ENCODE peak calls at places on chromosomes 4 and X, in four cellular contexts. J is HepG2, B is K562, T is GM12878. I is an unnamed sample.

GRCh38 chr4:24471623-24472510 is 112.5 kb downstream of the DHX15 start:
- DNase-seq in T (no peak), B (no peak), J (no peak), I (peak; percentile 83)

GRCh38 chrX:40646489-40647306 is 663 bp downstream of the CXorf38 start:
- DNase-seq in T (no peak), B (peak; percentile 48), J (no peak), I (no peak)

GRCh38 chr4:169385356-169385755 is 114.6 kb upstream of the SH3RF1 start:
- DNase-seq in J (no peak), T (no peak), B (no peak), I (no peak)

GRCh38 chrX:42673411-42673810 is 104.6 kb downstream of the PPP1R2C start:
- DNase-seq in J (no peak), T (no peak), B (no peak), I (no peak)

GRCh38 chrX:112058255-112058654 is 24.3 kb downstream of the TRPC5 start:
- DNase-seq in B (no peak), T (no peak), J (no peak), I (no peak)

GRCh38 chr4:52751349-52751911 is at the start of gene ERVMER34-1:
- DNase-seq in T (no peak), B (peak; percentile 40), J (no peak), I (peak; percentile 88)

GRCh38 chr4:139841464-139842195 is 176.0 kb downstream of the MGST2 start:
- DNase-seq in J (peak; percentile 98), T (no peak), B (peak; percentile 29), I (no peak)

GRCh38 chr4:113759696-113760093 is 1.8 kb downstream of the CAMK2D start:
- DNase-seq in B (no peak), T (no peak), J (no peak), I (no peak)

GRCh38 chrX:18291006-18291545 is 63.4 kb downstream of the SCML2 start:
- DNase-seq in B (no peak), J (no peak), T (no peak), I (no peak)

DNA sequence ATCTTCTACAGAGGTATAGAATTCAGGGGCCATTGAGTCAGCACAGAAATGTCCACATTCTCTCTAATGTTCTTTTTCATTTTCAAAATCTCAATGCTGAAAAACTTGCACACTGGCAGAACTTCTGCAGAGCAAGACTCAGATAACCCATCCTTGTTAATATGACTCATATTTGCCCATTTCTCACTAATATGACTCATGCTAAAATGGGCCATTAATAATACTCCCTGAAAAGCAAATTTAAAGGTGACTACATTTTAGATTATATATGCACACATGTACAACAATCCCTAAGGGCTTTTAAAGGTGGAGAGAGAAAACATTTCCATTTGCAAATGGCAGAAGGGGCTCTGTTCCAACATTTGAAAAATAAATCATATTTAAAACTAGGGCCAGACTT is 29.8 kb downstream of the TLR2 start:
- DNase-seq in B (no peak), T (no peak), J (no peak), I (no peak)
- TF ChIP-seq BRCA1 in B (no peak), T (no peak), J (no peak), I (no peak)

GRCh38 chr4:39036172-39036571 is 4.0 kb upstream of the TMEM156 start:
- DNase-seq in J (peak; percentile 83), B (no peak), T (no peak), I (no peak)

GRCh38 chr4:39030726-39031125 is 1.5 kb downstream of the TMEM156 start:
- DNase-seq in T (no peak), B (no peak), J (no peak), I (no peak)

GRCh38 chr4:39029752-39030694 is 2.2 kb downstream of the TMEM156 start:
- DNase-seq in J (no peak), B (no peak), T (peak; percentile 40), I (no peak)

GRCh38 chr4:39037491-39037825 is 5.2 kb upstream of the TMEM156 start:
- DNase-seq in J (no peak), T (no peak), B (no peak), I (no peak)

DNA sequence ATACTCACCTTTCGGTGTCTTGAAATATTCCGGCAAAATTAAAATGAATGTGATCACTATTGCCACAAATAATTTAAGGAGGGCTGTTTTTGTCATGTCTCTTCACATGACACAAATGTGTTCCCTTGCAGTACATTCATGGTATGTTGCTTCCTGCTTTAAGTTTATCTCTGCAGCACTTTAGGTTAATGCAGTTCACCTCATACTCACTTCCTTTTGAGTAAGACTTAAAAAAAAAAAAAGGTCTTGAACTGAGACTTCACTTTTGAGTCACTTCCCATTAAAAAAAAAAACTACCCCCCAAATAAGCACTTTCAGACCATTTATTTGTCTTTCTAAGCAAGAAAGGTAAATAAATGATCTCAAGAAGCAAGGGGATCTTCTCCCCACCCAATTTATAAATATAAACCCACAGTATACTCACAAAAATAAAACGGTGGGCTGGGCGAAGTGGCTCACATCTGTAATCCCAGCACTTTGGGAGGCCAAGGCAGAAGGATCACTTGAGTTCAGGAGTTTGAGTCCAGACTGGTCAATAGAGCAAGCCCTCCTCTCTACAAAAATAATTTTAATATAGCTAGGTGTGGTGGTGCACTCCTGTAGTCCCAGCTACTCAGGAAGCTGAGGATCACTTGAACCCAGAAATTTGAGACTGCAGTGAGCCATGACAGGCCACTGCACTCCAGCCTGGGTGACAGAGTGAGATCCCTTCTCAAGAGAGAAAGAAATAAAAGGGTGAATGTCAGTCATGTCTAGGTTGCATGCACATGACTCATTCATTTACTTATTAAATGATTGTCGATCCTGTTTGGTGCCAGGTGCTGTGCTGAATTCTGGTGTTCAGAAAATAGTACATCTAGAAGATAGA is at the start of gene TMEM156:
- DNase-seq in B (peak; percentile 52), T (peak; percentile 82), J (peak; percentile 12), I (no peak)
- H3K9ac ChIP-seq in B (peak within 1 kb of the TSS; percentile 19), T (peak within 1 kb of the TSS; percentile 68), J (no peak within 1 kb of the TSS), I (no peak within 1 kb of the TSS)

DNA sequence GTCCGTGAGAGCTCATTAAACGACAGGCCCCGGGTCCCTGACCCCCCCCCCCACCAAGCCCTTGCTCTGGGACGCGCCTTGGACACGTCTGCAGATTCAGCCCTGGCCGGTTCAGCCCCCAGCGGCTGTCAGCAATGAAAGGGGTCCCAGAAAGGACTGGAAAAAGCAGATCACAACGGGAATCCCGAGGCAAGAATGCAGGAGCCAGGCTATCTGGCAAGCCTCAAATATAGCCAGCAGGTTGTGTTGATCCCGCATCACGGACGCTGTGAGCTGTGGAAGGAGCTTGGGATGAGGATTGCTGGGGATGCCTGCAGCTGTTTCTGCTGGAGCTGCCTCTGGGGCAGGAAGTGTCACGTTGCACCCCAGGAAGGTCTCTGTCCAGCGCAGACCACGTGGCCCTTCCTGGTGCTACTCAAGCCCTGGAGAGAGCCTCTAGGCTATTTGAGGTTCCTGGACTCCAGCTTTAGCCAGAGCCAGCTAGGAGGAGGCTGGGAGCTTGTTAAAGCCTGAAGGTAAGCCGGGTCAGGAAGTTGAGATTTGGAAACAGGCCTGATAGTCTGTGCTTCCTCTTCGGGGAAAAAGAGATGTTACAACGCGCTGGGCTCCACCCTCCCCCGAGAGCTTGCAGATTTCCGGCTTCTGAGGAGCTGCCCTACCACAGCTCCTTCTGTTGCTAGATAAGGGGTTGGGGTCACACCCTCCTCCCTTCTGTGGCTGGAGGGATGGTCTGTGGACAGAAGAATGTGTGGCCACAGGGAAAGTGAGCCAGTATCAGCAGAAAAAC is 19.3 kb upstream of the CSF2RA start:
- DNase-seq in B (no peak), T (peak; percentile 19), J (peak; percentile 13), I (peak; percentile 78)
- H3K4me2 ChIP-seq in B (no peak overlapping the region), T (peak overlapping the region; percentile 87), J (peak overlapping the region; percentile 63), I (peak overlapping the region; percentile 66)

GRCh38 chr4:187544461-187545053 is 451.0 kb upstream of the ZFP42 start:
- DNase-seq in B (no peak), J (no peak), T (no peak), I (no peak)
- TF ChIP-seq BRCA1 in B (no peak), J (no peak), T (no peak), I (no peak)

GRCh38 chrX:37846558-37846933 is 825 bp downstream of the DYNLT3 start:
- DNase-seq in T (no peak), J (no peak), B (no peak), I (no peak)
- H3K9ac ChIP-seq in T (no peak overlapping the region), J (no peak overlapping the region), B (no peak overlapping the region), I (no peak overlapping the region)

DNA sequence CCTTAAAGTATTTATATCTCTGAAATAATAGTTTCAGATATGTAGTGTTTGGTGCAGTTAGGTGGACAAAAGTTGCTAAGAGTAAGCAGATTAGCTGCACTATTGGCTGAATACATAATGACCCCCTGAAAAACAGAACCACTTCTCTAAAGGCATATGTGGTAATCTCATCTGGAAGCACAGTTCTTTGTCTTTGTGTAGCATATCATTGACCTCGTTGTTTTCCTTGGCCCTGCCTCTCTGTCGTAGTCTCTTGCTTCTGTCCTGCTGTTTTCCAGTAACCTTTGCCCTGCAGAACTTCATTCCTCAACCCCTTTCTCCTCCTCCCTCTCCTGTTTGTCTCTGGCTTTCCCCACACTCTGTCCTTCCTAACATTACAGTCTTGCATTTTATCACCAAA is 41.4 kb downstream of the JADE3 start:
- DNase-seq in J (peak; percentile 75), B (no peak), T (no peak), I (no peak)
- H3K4me2 ChIP-seq in J (peak overlapping the region; percentile 58), B (no peak overlapping the region), T (peak overlapping the region; percentile 12), I (peak overlapping the region; percentile 26)

GRCh38 chr4:110306363-110306762 is 107.9 kb upstream of the ELOVL6 start:
- DNase-seq in J (no peak), T (no peak), B (no peak), I (no peak)
- TF ChIP-seq BRCA1 in J (no peak), T (no peak), B (no peak), I (no peak)

DNA sequence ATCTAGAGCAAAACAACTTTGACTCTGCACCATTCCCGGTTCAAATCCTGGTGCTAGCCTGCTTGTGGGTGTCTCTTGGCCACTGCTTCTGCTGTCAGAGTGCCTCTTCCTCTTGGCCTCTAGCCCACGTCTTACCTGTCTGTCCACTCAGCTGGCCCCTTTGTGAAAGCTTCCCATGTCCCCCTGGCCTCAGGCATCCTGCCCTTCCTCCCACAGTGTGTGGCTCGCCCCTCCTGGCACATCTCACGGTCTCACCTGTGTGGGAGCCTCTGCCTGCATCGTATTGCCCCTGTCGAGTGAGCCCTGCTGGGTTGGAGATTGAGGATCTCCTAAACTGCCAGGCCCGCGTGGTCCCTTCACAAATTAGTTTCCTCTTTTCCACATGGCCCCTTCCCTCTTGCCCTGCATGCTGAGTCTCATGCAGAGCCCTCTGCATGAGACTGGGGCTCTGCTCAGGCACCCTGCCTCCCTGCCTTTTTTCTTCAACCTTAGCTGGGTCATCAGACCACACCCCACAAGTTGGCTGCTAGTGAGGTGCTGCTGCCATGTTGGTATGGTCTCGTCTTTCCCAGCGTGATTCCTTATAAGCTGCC is 53.7 kb upstream of the TADA2B start:
- DNase-seq in B (no peak), J (no peak), T (no peak), I (no peak)
- H3K9ac ChIP-seq in B (peak overlapping the region; percentile 69), J (no peak overlapping the region), T (no peak overlapping the region), I (peak overlapping the region; percentile 56)

DNA sequence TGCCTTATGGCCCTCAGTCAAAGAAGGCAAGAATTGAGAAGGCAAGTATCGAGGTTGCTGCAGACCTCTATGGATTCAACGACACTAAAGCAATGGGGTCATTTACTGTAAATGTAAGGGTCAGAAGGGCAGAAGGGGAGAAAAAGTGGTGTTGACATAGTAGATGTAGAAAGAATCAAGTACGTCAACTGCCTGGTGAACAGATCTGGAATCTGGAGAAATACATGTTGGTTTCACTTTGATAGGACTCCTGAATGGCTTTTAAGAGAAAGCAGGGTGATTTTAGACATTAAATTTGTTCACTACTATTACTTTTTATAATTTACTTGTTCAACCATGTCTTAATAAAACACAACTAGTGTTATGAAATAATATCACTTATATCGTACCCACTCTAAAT is 81.3 kb upstream of the FSTL5 start:
- DNase-seq in T (no peak), J (no peak), B (no peak), I (no peak)
- H3K4me2 ChIP-seq in T (no peak overlapping the region), J (peak overlapping the region; percentile 41), B (no peak overlapping the region), I (no peak overlapping the region)